ENCODE peak calls at places on chromosomes 4 and X, in four cellular contexts. U is epithelial cell of esophagus; O is EH; V is naive thymus-derived CD4-positive, alpha-beta T cell. Y is an unnamed sample.

GRCh38 chr4:147782087-147782781 is 50.3 kb downstream of the ARHGAP10 start:
- DNase-seq in U (peak; percentile 48), O (peak; percentile 47), V (no peak), Y (peak; percentile 55)

GRCh38 chrX:14913241-14913640 is 40.0 kb downstream of the MOSPD2 start:
- DNase-seq in U (peak; percentile 54), O (no peak), V (no peak), Y (peak; percentile 75)

GRCh38 chr4:140368686-140369085 is 4.8 kb upstream of the SCOC start:
- DNase-seq in U (peak; percentile 4), O (no peak), V (no peak), Y (no peak)

GRCh38 chrX:102899940-102900916 is 36.8 kb upstream of the RAB40AL start:
- DNase-seq in U (peak; percentile 63), O (peak; percentile 76), V (peak; percentile 73), Y (peak; percentile 79)

GRCh38 chr4:141814499-141814898 is 178.1 kb downstream of the IL15 start:
- DNase-seq in U (peak; percentile 32), O (peak; percentile 16), V (no peak), Y (no peak)

GRCh38 chr4:87806520-87806919 is 7.2 kb downstream of the IBSP start:
- DNase-seq in U (peak; percentile 15), O (peak; percentile 78), V (no peak), Y (no peak)

GRCh38 chr4:121266982-121267381 is 102.9 kb upstream of the TNIP3 start:
- DNase-seq in U (peak; percentile 39), O (no peak), V (no peak), Y (no peak)

GRCh38 chrX:34365482-34365881 is 233.4 kb upstream of the FAM47A start:
- DNase-seq in U (peak; percentile 41), O (peak; percentile 55), V (no peak), Y (no peak)

GRCh38 chr4:30828290-30828926 is 108.2 kb downstream of the PCDH7 start:
- DNase-seq in U (peak; percentile 3), O (peak; percentile 27), V (no peak), Y (no peak)

GRCh38 chr4:125703443-125703842 is 388.7 kb downstream of the FAT4 start:
- DNase-seq in U (peak; percentile 33), O (peak; percentile 50), V (no peak), Y (no peak)

Y was measured in islet precursor cell.